ENCODE peak calls at places on chromosomes 3 and 15, in eight cellular contexts. D, P, O, V, I, H, G and C are unnamed samples. For H3K27me3, the result is how much of the 10 kb centered on the place peaks cover.

GRCh38 chr3:64705946-64706345 is 18.1 kb upstream of the ADAMTS9 start:
- DNase-seq in D (no peak), P (no peak), O (no peak), V (no peak), I (no peak), H (no peak), G (no peak), C (no peak)

GRCh38 chr3:57007513-57008415 is 52.7 kb upstream of the SPATA12 start:
- DNase-seq in D (no peak), P (peak), O (no peak), V (peak), I (peak), H (peak), G (peak), C (no peak)

GRCh38 chr3:115836944-115837343 is 213.6 kb downstream of the GAP43 start:
- DNase-seq in D (no peak), P (no peak), O (peak), V (no peak), I (no peak), H (peak), G (no peak), C (no peak)

GRCh38 chr3:140236836-140237476 is 302.0 kb downstream of the CLSTN2 start:
- DNase-seq in D (no peak), P (peak), O (no peak), V (no peak), I (no peak), H (no peak), G (no peak), C (no peak)

GRCh38 chr3:119700269-119700919 is 2.4 kb upstream of the CFAP91 start:
- DNase-seq in D (peak), P (peak), O (no peak), V (no peak), I (no peak), H (peak), G (no peak), C (peak)

GRCh38 chr3:152997526-152997925 is 162.6 kb downstream of the P2RY1 start:
- DNase-seq in D (no peak), P (no peak), O (no peak), V (no peak), I (no peak), H (no peak), G (no peak), C (no peak)

GRCh38 chr3:10522646-10523303 is 17.4 kb upstream of the ATP2B2 start:
- DNase-seq in D (no peak), P (no peak), O (no peak), V (no peak), I (no peak), H (no peak), G (no peak), C (no peak)

GRCh38 chr15:57286446-57287127 is 89.7 kb upstream of the CGNL1 start:
- DNase-seq in D (no peak), P (no peak), O (no peak), V (no peak), I (no peak), H (no peak), G (no peak), C (no peak)

GRCh38 chr3:100073555-100074307 is 40.6 kb downstream of the FILIP1L start:
- DNase-seq in D (no peak), P (peak), O (no peak), V (peak), I (no peak), H (peak), G (no peak), C (peak)

GRCh38 chr3:38564631-38565338 is 68.6 kb downstream of the EXOG start:
- DNase-seq in D (no peak), P (no peak), O (no peak), V (no peak), I (no peak), H (no peak), G (no peak), C (no peak)

GRCh38 chr3:41808152-41808551 is 153.8 kb downstream of the ULK4 start:
- DNase-seq in D (no peak), P (peak), O (no peak), V (no peak), I (no peak), H (peak), G (no peak), C (no peak)

GRCh38 chr15:75729304-75730069 is 16.8 kb upstream of the CSPG4 start:
- DNase-seq in D (no peak), P (no peak), O (no peak), V (no peak), I (no peak), H (no peak), G (no peak), C (no peak)

GRCh38 chr3:124383051-124383450 is 347.2 kb upstream of the UMPS start:
- DNase-seq in D (no peak), P (no peak), O (no peak), V (no peak), I (no peak), H (no peak), G (no peak), C (no peak)

DNA sequence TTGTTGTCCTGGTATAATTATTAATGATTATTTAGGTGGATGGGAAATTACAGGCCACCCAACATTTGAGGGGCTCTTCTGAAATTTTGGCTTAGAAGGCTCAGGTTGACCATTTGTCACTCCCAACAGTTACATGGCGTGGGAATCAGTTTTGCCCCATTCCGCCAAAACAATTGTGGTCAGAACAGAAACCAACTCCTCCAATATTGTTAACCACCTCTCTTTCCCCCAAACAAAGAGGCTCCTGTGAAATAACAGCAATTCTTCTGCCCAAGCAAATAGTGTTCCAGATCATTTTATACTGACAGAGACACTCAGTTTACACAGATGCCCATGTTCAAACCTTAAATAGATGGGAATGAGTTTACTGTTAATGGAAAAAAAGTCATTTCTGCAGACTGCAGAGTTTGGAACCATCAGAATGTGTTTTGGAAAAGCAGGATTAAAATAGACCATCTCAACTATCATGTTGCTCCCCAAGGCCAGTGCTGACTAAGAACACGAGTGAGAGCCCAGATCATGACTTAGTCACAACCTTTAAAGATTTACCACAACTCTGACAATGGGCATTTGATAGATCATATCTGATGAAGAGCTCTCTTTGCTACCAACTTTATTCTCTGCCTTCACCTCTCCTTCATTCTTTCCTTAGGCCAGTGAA is 102.1 kb downstream of the DUT start:
- DNase-seq in D (no peak), P (no peak), O (no peak), V (no peak), I (no peak), H (peak), G (no peak), C (no peak)
- TF ChIP-seq CTCF in D (no peak), P (no peak), O (no peak), V (no peak), I (no peak), H (no peak), G (no peak), C (no peak)

DNA sequence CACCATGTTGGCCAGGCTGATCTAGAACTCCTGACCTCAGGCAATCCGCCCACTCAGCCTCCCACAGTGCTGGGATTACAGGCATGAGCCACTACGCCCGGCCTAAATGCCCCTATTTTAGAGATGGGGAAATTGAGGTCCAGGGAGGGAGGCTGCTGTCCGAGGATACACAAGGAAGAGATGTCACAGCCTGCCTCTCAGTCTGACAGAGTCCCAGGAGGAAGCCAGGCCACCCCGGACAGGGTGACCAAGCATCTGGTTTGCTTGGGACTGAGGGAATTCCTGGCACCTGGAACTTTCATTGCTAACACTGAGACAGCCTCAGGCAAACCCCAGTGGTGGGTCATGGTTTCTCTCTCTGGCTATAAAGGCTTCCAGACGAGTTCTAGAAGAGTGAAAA is 30.6 kb upstream of the ADAMTS7 start:
- DNase-seq in D (no peak), P (no peak), O (peak), V (no peak), I (no peak), H (no peak), G (no peak), C (peak)
- H3K4me3 ChIP-seq in D (no peak), P (no peak), O (no peak), V (no peak), I (no peak), H (no peak), G (no peak), C (no peak)

GRCh38 chr3:50508821-50509220 is 5.4 kb upstream of the CACNA2D2 start:
- DNase-seq in D (no peak), P (no peak), O (no peak), V (no peak), I (no peak), H (no peak), G (no peak), C (no peak)

GRCh38 chr3:50503504-50503903 is at the start of gene CACNA2D2:
- DNase-seq in D (peak), P (peak), O (peak), V (peak), I (no peak), H (no peak), G (peak), C (peak)

GRCh38 chr3:50504681-50505080 is 1.2 kb upstream of the CACNA2D2 start:
- DNase-seq in D (no peak), P (no peak), O (no peak), V (no peak), I (no peak), H (no peak), G (no peak), C (no peak)

GRCh38 chr3:50503947-50504346 is 513 bp upstream of the CACNA2D2 start:
- DNase-seq in D (no peak), P (no peak), O (no peak), V (no peak), I (no peak), H (no peak), G (no peak), C (no peak)

GRCh38 chr3:50506169-50506568 is 2.7 kb upstream of the CACNA2D2 start:
- DNase-seq in D (no peak), P (no peak), O (no peak), V (no peak), I (no peak), H (no peak), G (no peak), C (no peak)
- H3K27me3 ChIP-seq in D (under half), P (under half), O (under half), V (under half), I (under half), H (half or more), G (under half), C (under half)

GRCh38 chr3:59321881-59322540 is 272.2 kb upstream of the CFAP20DC start:
- DNase-seq in D (no peak), P (no peak), O (no peak), V (no peak), I (no peak), H (no peak), G (no peak), C (no peak)

GRCh38 chr3:59327324-59327939 is 277.6 kb upstream of the CFAP20DC start:
- DNase-seq in D (no peak), P (no peak), O (no peak), V (no peak), I (peak), H (peak), G (no peak), C (no peak)

DNA sequence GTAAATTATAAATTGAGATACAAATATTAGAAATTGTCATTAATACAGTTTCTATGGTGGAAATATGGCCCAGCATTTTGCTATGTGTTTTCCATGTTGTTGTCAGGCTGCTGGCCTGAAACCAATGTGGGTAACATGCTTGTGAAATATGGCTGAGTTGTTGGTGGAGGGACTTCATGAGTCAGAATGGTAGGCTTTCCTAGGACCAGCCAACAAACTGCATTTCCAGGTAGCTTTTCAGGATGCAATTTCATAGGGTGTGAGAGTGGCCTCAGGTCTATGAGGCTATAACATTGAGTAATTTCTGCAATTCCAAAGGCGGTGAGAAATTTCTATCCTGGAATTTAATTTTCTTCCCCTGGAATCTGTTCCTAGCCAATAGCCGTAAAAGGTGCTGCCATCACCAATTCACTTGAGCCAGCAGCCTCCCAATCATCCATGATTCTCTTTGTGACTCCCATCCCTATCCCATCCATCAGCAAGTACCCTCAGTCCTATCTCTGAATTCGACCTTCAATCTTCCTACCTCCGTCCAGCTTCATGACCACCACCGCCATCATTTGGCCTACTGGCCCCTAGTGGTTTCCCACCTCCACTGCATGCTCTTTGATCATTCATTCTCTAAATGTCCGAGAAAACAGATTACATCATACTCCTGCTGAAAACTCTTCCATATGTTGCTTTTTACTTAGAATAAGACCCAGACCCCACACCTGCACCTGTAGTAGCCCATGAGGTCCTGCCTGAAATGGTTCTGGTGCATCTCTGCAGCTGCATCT is 276.6 kb upstream of the CFAP20DC start:
- DNase-seq in D (no peak), P (no peak), O (no peak), V (no peak), I (no peak), H (no peak), G (no peak), C (no peak)
- TF ChIP-seq CTCF in D (no peak), P (no peak), O (peak), V (peak), I (peak), H (no peak), G (no peak), C (peak)